ENCODE peak calls at places on chromosomes 7 and 10, in four cellular contexts. One of them, this sample, is unnamed.

GRCh38 chr7:133770863-133771492 is 356.2 kb upstream of the LRGUK start:
- DNase-seq in neural progenitor cell: no peak
- DNase-seq in RWPE2: no peak
- DNase-seq in endodermal cell: no peak
- DNase-seq in this sample: no peak

GRCh38 chr7:32574626-32575025 is 79.3 kb downstream of the AVL9 start:
- DNase-seq in neural progenitor cell: no peak
- DNase-seq in RWPE2: no peak
- DNase-seq in endodermal cell: no peak
- DNase-seq in this sample: no peak

GRCh38 chr7:17593854-17594419 is 295.5 kb downstream of the AHR start:
- DNase-seq in neural progenitor cell: no peak
- DNase-seq in RWPE2: no peak
- DNase-seq in endodermal cell: no peak
- DNase-seq in this sample: no peak

GRCh38 chr10:1255166-1255565 is 199.0 kb downstream of the WDR37 start:
- DNase-seq in neural progenitor cell: no peak
- DNase-seq in RWPE2: no peak
- DNase-seq in endodermal cell: peak
- DNase-seq in this sample: no peak

GRCh38 chr10:6074489-6075301 is 12.5 kb upstream of the IL2RA start:
- DNase-seq in neural progenitor cell: no peak
- DNase-seq in RWPE2: no peak
- DNase-seq in endodermal cell: no peak
- DNase-seq in this sample: no peak

GRCh38 chr7:55254596-55255500 is 110.3 kb upstream of the LANCL2 start:
- DNase-seq in neural progenitor cell: peak
- DNase-seq in RWPE2: no peak
- DNase-seq in endodermal cell: peak
- DNase-seq in this sample: peak

GRCh38 chr10:68251146-68251545 is 19.2 kb upstream of the ATOH7 start:
- DNase-seq in neural progenitor cell: peak
- DNase-seq in RWPE2: no peak
- DNase-seq in endodermal cell: peak
- DNase-seq in this sample: peak

GRCh38 chr10:112984756-112985155 is 34.7 kb downstream of the TCF7L2 start:
- DNase-seq in neural progenitor cell: no peak
- DNase-seq in RWPE2: no peak
- DNase-seq in endodermal cell: no peak
- DNase-seq in this sample: no peak

GRCh38 chr10:97532935-97533671 is 34.4 kb downstream of the UBTD1 start:
- DNase-seq in neural progenitor cell: peak
- DNase-seq in RWPE2: no peak
- DNase-seq in endodermal cell: peak
- DNase-seq in this sample: peak

GRCh38 chr10:1938317-1938716 is 201.0 kb upstream of the ADARB2 start:
- DNase-seq in neural progenitor cell: no peak
- DNase-seq in RWPE2: no peak
- DNase-seq in endodermal cell: no peak
- DNase-seq in this sample: no peak

GRCh38 chr7:67696878-67697277 is 700.2 kb downstream of the TYW1 start:
- DNase-seq in neural progenitor cell: no peak
- DNase-seq in RWPE2: no peak
- DNase-seq in endodermal cell: no peak
- DNase-seq in this sample: no peak

GRCh38 chr7:129343099-129343700 is 91.0 kb upstream of the STRIP2 start:
- DNase-seq in neural progenitor cell: peak
- DNase-seq in RWPE2: no peak
- DNase-seq in endodermal cell: no peak
- DNase-seq in this sample: peak

GRCh38 chr10:33152146-33152545 is 182.3 kb downstream of the NRP1 start:
- DNase-seq in neural progenitor cell: no peak
- DNase-seq in RWPE2: no peak
- DNase-seq in endodermal cell: no peak
- DNase-seq in this sample: no peak

GRCh38 chr7:7693881-7694280 is 24.5 kb downstream of the RPA3 start:
- DNase-seq in neural progenitor cell: no peak
- DNase-seq in RWPE2: no peak
- DNase-seq in endodermal cell: no peak
- DNase-seq in this sample: no peak

GRCh38 chr10:123787566-123787965 is 104.0 kb downstream of the CPXM2 start:
- DNase-seq in neural progenitor cell: no peak
- DNase-seq in RWPE2: no peak
- DNase-seq in endodermal cell: no peak
- DNase-seq in this sample: peak

GRCh38 chr7:137642467-137642866 is 204.3 kb downstream of the DGKI start:
- DNase-seq in neural progenitor cell: no peak
- DNase-seq in RWPE2: no peak
- DNase-seq in endodermal cell: no peak
- DNase-seq in this sample: no peak

GRCh38 chr10:48439031-48439430 is 132.6 kb downstream of the MAPK8 start:
- DNase-seq in neural progenitor cell: no peak
- DNase-seq in RWPE2: no peak
- DNase-seq in endodermal cell: no peak
- DNase-seq in this sample: peak

GRCh38 chr10:79979310-79979972 is 30.5 kb upstream of the SFTPD start:
- DNase-seq in neural progenitor cell: no peak
- DNase-seq in RWPE2: no peak
- DNase-seq in endodermal cell: peak
- DNase-seq in this sample: no peak

GRCh38 chr10:115409347-115409746 is 316.2 kb downstream of the ATRNL1 start:
- DNase-seq in neural progenitor cell: no peak
- DNase-seq in RWPE2: no peak
- DNase-seq in endodermal cell: no peak
- DNase-seq in this sample: no peak

GRCh38 chr10:89861584-89862287 is 160.3 kb downstream of the KIF20B start:
- DNase-seq in neural progenitor cell: no peak
- DNase-seq in RWPE2: no peak
- DNase-seq in endodermal cell: no peak
- DNase-seq in this sample: no peak

GRCh38 chr10:501596-501995 is 187.9 kb downstream of the DIP2C start:
- DNase-seq in neural progenitor cell: no peak
- DNase-seq in RWPE2: no peak
- DNase-seq in endodermal cell: no peak
- DNase-seq in this sample: no peak

GRCh38 chr7:158885624-158886023 is 29.3 kb downstream of the DYNC2I1 start:
- DNase-seq in neural progenitor cell: no peak
- DNase-seq in RWPE2: no peak
- DNase-seq in endodermal cell: no peak
- DNase-seq in this sample: no peak

GRCh38 chr10:93826355-93826754 is 67.4 kb upstream of the SLC35G1 start:
- DNase-seq in neural progenitor cell: peak
- DNase-seq in RWPE2: no peak
- DNase-seq in endodermal cell: peak
- DNase-seq in this sample: no peak

GRCh38 chr10:95290801-95291633 is at the start of gene PDLIM1:
- DNase-seq in neural progenitor cell: peak
- DNase-seq in RWPE2: no peak
- DNase-seq in endodermal cell: peak
- DNase-seq in this sample: peak

GRCh38 chr10:84608126-84608525 is 279.7 kb downstream of the CCSER2 start:
- DNase-seq in neural progenitor cell: no peak
- DNase-seq in RWPE2: no peak
- DNase-seq in endodermal cell: no peak
- DNase-seq in this sample: no peak

GRCh38 chr7:30740417-30741181 is 11.3 kb upstream of the INMT start:
- DNase-seq in neural progenitor cell: peak
- DNase-seq in RWPE2: no peak
- DNase-seq in endodermal cell: peak
- DNase-seq in this sample: peak

GRCh38 chr10:132690821-132691610 is 94.9 kb downstream of the NKX6-2 start:
- DNase-seq in neural progenitor cell: no peak
- DNase-seq in RWPE2: peak
- DNase-seq in endodermal cell: peak
- DNase-seq in this sample: peak

GRCh38 chr7:140922741-140923345 is 1.9 kb downstream of the BRAF start:
- DNase-seq in neural progenitor cell: no peak
- DNase-seq in RWPE2: no peak
- DNase-seq in endodermal cell: no peak
- DNase-seq in this sample: no peak
- H3K4me3 ChIP-seq in neural progenitor cell: peak
- H3K4me3 ChIP-seq in RWPE2: peak
- H3K4me3 ChIP-seq in endodermal cell: peak
- H3K4me3 ChIP-seq in this sample: no peak

GRCh38 chr7:73621168-73622063 is 2.9 kb downstream of the MLXIPL start:
- DNase-seq in neural progenitor cell: no peak
- DNase-seq in RWPE2: no peak
- DNase-seq in endodermal cell: no peak
- DNase-seq in this sample: no peak

GRCh38 chr7:73623798-73624668 is at the start of gene MLXIPL:
- DNase-seq in neural progenitor cell: peak
- DNase-seq in RWPE2: peak
- DNase-seq in endodermal cell: peak
- DNase-seq in this sample: peak

GRCh38 chr7:73622527-73622908 is 1.8 kb downstream of the MLXIPL start:
- DNase-seq in neural progenitor cell: no peak
- DNase-seq in RWPE2: no peak
- DNase-seq in endodermal cell: no peak
- DNase-seq in this sample: no peak

GRCh38 chr7:73624669-73625001 is 313 bp upstream of the MLXIPL start:
- DNase-seq in neural progenitor cell: no peak
- DNase-seq in RWPE2: no peak
- DNase-seq in endodermal cell: no peak
- DNase-seq in this sample: no peak

GRCh38 chr7:73622909-73623797 is 1.2 kb downstream of the MLXIPL start:
- DNase-seq in neural progenitor cell: peak
- DNase-seq in RWPE2: no peak
- DNase-seq in endodermal cell: peak
- DNase-seq in this sample: peak
- H3K4me3 ChIP-seq in neural progenitor cell: peak
- H3K4me3 ChIP-seq in RWPE2: no peak
- H3K4me3 ChIP-seq in endodermal cell: peak
- H3K4me3 ChIP-seq in this sample: peak

GRCh38 chr10:128007017-128007416 is 100.1 kb downstream of the PTPRE start:
- DNase-seq in neural progenitor cell: no peak
- DNase-seq in RWPE2: no peak
- DNase-seq in endodermal cell: no peak
- DNase-seq in this sample: no peak

GRCh38 chr10:128009357-128009756 is 102.5 kb downstream of the PTPRE start:
- DNase-seq in neural progenitor cell: no peak
- DNase-seq in RWPE2: no peak
- DNase-seq in endodermal cell: no peak
- DNase-seq in this sample: no peak

GRCh38 chr10:128007971-128008370 is 101.1 kb downstream of the PTPRE start:
- DNase-seq in neural progenitor cell: no peak
- DNase-seq in RWPE2: no peak
- DNase-seq in endodermal cell: no peak
- DNase-seq in this sample: no peak

GRCh38 chr10:128009768-128010167 is 102.9 kb downstream of the PTPRE start:
- DNase-seq in neural progenitor cell: no peak
- DNase-seq in RWPE2: no peak
- DNase-seq in endodermal cell: no peak
- DNase-seq in this sample: no peak

DNA sequence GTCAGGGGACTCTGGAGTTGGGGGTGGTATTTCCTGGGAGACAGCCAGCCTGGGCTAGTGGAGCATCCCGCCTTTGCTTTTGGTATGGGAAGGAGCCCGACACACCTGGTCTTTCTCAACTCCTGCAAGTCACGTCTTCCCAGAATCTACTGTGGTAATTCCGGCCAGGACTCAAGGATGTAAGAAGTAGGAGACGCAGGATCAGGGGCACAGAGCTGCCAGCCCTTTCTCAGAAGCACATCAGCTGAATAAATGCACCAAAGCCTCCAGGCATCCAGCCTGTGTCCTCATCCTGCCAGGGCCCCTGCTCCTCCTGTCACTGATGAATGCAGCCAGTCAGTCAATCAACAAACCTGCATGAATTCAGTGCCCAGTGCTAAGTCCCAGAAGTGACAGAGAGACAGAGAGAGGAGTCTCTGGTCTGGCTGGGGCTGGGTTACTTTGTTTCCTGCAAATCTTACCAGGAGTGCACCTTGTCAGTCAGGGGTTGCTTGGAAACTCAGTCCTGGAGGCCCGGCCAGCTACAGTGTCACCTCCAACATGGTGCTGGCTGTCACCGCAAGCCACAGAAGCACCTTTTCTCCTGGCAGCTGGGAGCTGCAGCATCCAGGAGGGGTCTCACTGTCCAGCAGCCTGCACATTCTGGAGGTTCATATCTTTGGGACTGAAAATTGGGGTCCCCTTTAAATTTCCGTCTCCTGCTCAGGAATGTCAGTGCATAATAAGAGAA is 101.8 kb downstream of the PTPRE start:
- DNase-seq in neural progenitor cell: no peak
- DNase-seq in RWPE2: no peak
- DNase-seq in endodermal cell: no peak
- DNase-seq in this sample: no peak
- H3K4me3 ChIP-seq in neural progenitor cell: no peak
- H3K4me3 ChIP-seq in RWPE2: no peak
- H3K4me3 ChIP-seq in endodermal cell: no peak
- H3K4me3 ChIP-seq in this sample: no peak

GRCh38 chr10:117164878-117165556 is 26.9 kb upstream of the VAX1 start:
- DNase-seq in neural progenitor cell: peak
- DNase-seq in RWPE2: no peak
- DNase-seq in endodermal cell: peak
- DNase-seq in this sample: peak

GRCh38 chr10:117167346-117168134 is 29.5 kb upstream of the VAX1 start:
- DNase-seq in neural progenitor cell: peak
- DNase-seq in RWPE2: no peak
- DNase-seq in endodermal cell: peak
- DNase-seq in this sample: peak

GRCh38 chr10:117166420-117167345 is 28.6 kb upstream of the VAX1 start:
- DNase-seq in neural progenitor cell: no peak
- DNase-seq in RWPE2: no peak
- DNase-seq in endodermal cell: peak
- DNase-seq in this sample: peak

GRCh38 chr10:117163954-117164292 is 25.9 kb upstream of the VAX1 start:
- DNase-seq in neural progenitor cell: no peak
- DNase-seq in RWPE2: no peak
- DNase-seq in endodermal cell: no peak
- DNase-seq in this sample: no peak

GRCh38 chr10:117165557-117166419 is 27.7 kb upstream of the VAX1 start:
- DNase-seq in neural progenitor cell: peak
- DNase-seq in RWPE2: peak
- DNase-seq in endodermal cell: peak
- DNase-seq in this sample: peak
- H3K4me3 ChIP-seq in neural progenitor cell: peak
- H3K4me3 ChIP-seq in RWPE2: no peak
- H3K4me3 ChIP-seq in endodermal cell: peak
- H3K4me3 ChIP-seq in this sample: peak

GRCh38 chr7:44066111-44066460 is 719 bp upstream of the PGAM2 start:
- DNase-seq in neural progenitor cell: no peak
- DNase-seq in RWPE2: peak
- DNase-seq in endodermal cell: no peak
- DNase-seq in this sample: no peak

GRCh38 chr7:44065431-44066110 is at the start of gene PGAM2:
- DNase-seq in neural progenitor cell: peak
- DNase-seq in RWPE2: peak
- DNase-seq in endodermal cell: peak
- DNase-seq in this sample: peak

GRCh38 chr7:44063894-44064651 is 1.3 kb downstream of the PGAM2 start:
- DNase-seq in neural progenitor cell: peak
- DNase-seq in RWPE2: peak
- DNase-seq in endodermal cell: peak
- DNase-seq in this sample: peak

GRCh38 chr7:44063547-44063893 is 1.8 kb downstream of the PGAM2 start:
- DNase-seq in neural progenitor cell: peak
- DNase-seq in RWPE2: peak
- DNase-seq in endodermal cell: peak
- DNase-seq in this sample: no peak

GRCh38 chr7:44064791-44065430 is 456 bp downstream of the PGAM2 start:
- DNase-seq in neural progenitor cell: peak
- DNase-seq in RWPE2: peak
- DNase-seq in endodermal cell: no peak
- DNase-seq in this sample: peak
- H3K4me3 ChIP-seq in neural progenitor cell: peak
- H3K4me3 ChIP-seq in RWPE2: no peak
- H3K4me3 ChIP-seq in endodermal cell: no peak
- H3K4me3 ChIP-seq in this sample: peak